ENCODE peak calls at places on chromosomes 6 and 20, in eight cellular contexts. E is HTR-8/SVneo, P is C1 segment of cervical spinal cord, G is M059J, C is HFFc6, J is AG04450, S is KBM-7, T is amniotic stem cell. K is an unnamed sample.

GRCh38 chr20:63344151-63344470 is 17.0 kb downstream of the CHRNA4 start:
- DNase-seq in T (no peak), C (no peak), E (no peak), J (no peak), S (no peak), P (no peak), G (no peak), K (no peak)

GRCh38 chr6:130503146-130503545 is 137.3 kb downstream of the TMEM200A start:
- DNase-seq in T (no peak), J (no peak), S (no peak), E (no peak), P (no peak), G (peak; percentile 46), C (no peak), K (no peak)

GRCh38 chr20:44395183-44395962 is 39.9 kb downstream of the HNF4A start:
- DNase-seq in C (no peak), S (no peak), J (no peak), E (no peak), G (no peak), T (no peak), P (no peak), K (no peak)

GRCh38 chr6:81894286-81894685 is 141.8 kb upstream of the TENT5A start:
- DNase-seq in E (no peak), J (peak; percentile 43), S (no peak), P (no peak), G (peak; percentile 41), T (no peak), C (no peak), K (no peak)

GRCh38 chr6:36154286-36154685 is 24.0 kb downstream of the MAPK13 start:
- DNase-seq in P (no peak), E (no peak), J (no peak), G (no peak), S (no peak), T (no peak), C (no peak), K (no peak)

GRCh38 chr20:13338999-13339411 is 117.9 kb downstream of the ISM1 start:
- DNase-seq in G (no peak), S (no peak), J (no peak), T (no peak), C (no peak), E (no peak), P (no peak), K (no peak)

GRCh38 chr6:9481292-9482029 is 933.4 kb downstream of the TFAP2A start:
- DNase-seq in J (no peak), P (no peak), T (no peak), E (no peak), G (peak; percentile 65), S (no peak), C (peak; percentile 45), K (peak; percentile 65)

GRCh38 chr6:170140129-170140528 is 150.7 kb downstream of the DLL1 start:
- DNase-seq in G (no peak), J (no peak), S (no peak), C (no peak), T (no peak), E (no peak), P (no peak), K (no peak)

GRCh38 chr6:81806793-81807565 is 54.5 kb upstream of the TENT5A start:
- DNase-seq in C (no peak), T (no peak), E (no peak), S (no peak), G (no peak), P (no peak), J (no peak), K (no peak)

GRCh38 chr6:140486468-140487361 is 1112.3 kb upstream of the CITED2 start:
- DNase-seq in T (no peak), C (peak; percentile 38), P (no peak), J (no peak), S (no peak), G (peak; percentile 79), E (no peak), K (no peak)

GRCh38 chr20:37544386-37544785 is 16.7 kb upstream of the BLCAP start:
- DNase-seq in P (no peak), S (no peak), C (no peak), T (no peak), J (no peak), E (no peak), G (no peak), K (no peak)

GRCh38 chr20:34112600-34113061 is 588 bp upstream of the EIF2S2 start:
- DNase-seq in C (no peak), P (no peak), S (no peak), J (no peak), G (peak; percentile 50), T (no peak), E (peak; percentile 46), K (peak; percentile 6)

GRCh38 chr20:4585104-4585753 is 136.5 kb upstream of the PRND start:
- DNase-seq in T (peak; percentile 51), E (no peak), P (no peak), G (peak; percentile 97), S (no peak), C (peak; percentile 60), J (no peak), K (no peak)

GRCh38 chr6:33837971-33838665 is 34.3 kb upstream of the MLN start:
- DNase-seq in P (no peak), G (peak; percentile 54), C (peak; percentile 71), J (peak; percentile 16), E (peak; percentile 57), T (no peak), S (no peak), K (no peak)

GRCh38 chr6:118808794-118809668 is 84.9 kb upstream of the ASF1A start:
- DNase-seq in P (no peak), S (peak; percentile 52), T (no peak), J (no peak), G (no peak), C (no peak), E (no peak), K (no peak)

GRCh38 chr6:79810878-79811277 is 136.5 kb downstream of the ELOVL4 start:
- DNase-seq in C (no peak), G (no peak), S (no peak), P (no peak), E (no peak), T (no peak), J (no peak), K (no peak)

GRCh38 chr20:20731945-20732296 is 19.5 kb upstream of the RALGAPA2 start:
- DNase-seq in G (peak; percentile 66), E (no peak), J (no peak), C (no peak), P (no peak), S (no peak), T (no peak), K (peak; percentile 56)

GRCh38 chr6:41199427-41200246 is 1.3 kb downstream of the TREML2 start:
- DNase-seq in S (no peak), J (no peak), E (no peak), T (no peak), P (no peak), G (no peak), C (no peak), K (no peak)

K was measured in H4.